ENCODE peak calls at places on chromosomes 3 and 15, in four cellular contexts. T is BE2C, Q is astrocyte, I is kidney epithelial cell. V is an unnamed sample. For H3K27me3, the result is how much of the 10 kb centered on the place peaks cover.

GRCh38 chr3:172201136-172201989 is 162.0 kb downstream of the FNDC3B start:
- DNase-seq in T (peak), Q (peak), I (no peak), V (peak)

GRCh38 chr3:31028766-31029165 is 134.3 kb upstream of the GADL1 start:
- DNase-seq in T (no peak), Q (no peak), I (no peak), V (no peak)

GRCh38 chr15:81449836-81450474 is 75.9 kb upstream of the TMC3 start:
- DNase-seq in T (no peak), Q (no peak), I (no peak), V (peak)

GRCh38 chr3:12143949-12144504 is 14.7 kb downstream of the TIMP4 start:
- DNase-seq in T (no peak), Q (peak), I (no peak), V (peak)

GRCh38 chr3:127390365-127391025 is 102.6 kb upstream of the PRR20G start:
- DNase-seq in T (no peak), Q (no peak), I (no peak), V (no peak)

GRCh38 chr3:109224333-109224732 is 87.8 kb downstream of the C3orf85 start:
- DNase-seq in T (no peak), Q (no peak), I (no peak), V (no peak)

GRCh38 chr3:88369337-88369736 is 219.6 kb downstream of the C3orf38 start:
- DNase-seq in T (no peak), Q (no peak), I (no peak), V (peak)

GRCh38 chr3:3023106-3023505 is 87.1 kb downstream of the IL5RA start:
- DNase-seq in T (no peak), Q (no peak), I (no peak), V (no peak)

GRCh38 chr3:45330500-45331295 is 57.7 kb upstream of the LARS2 start:
- DNase-seq in T (no peak), Q (peak), I (no peak), V (no peak)

GRCh38 chr15:65940618-65940909 is 71.3 kb downstream of the RAB11A start:
- DNase-seq in T (no peak), Q (peak), I (peak), V (peak)

GRCh38 chr3:171986755-171987535 is 52.4 kb upstream of the FNDC3B start:
- DNase-seq in T (no peak), Q (no peak), I (no peak), V (no peak)

GRCh38 chr15:34358367-34358766 is 8.6 kb downstream of the LPCAT4 start:
- DNase-seq in T (no peak), Q (no peak), I (no peak), V (no peak)

GRCh38 chr3:51297333-51297732 is 87.8 kb upstream of the MANF start:
- DNase-seq in T (no peak), Q (no peak), I (no peak), V (no peak)

GRCh38 chr15:98384328-98385029 is 263.9 kb upstream of the IGF1R start:
- DNase-seq in T (no peak), Q (no peak), I (no peak), V (no peak)

GRCh38 chr3:165642761-165643432 is 194.3 kb downstream of the BCHE start:
- DNase-seq in T (peak), Q (peak), I (peak), V (peak)

GRCh38 chr3:29557186-29557585 is 276.3 kb downstream of the RBMS3 start:
- DNase-seq in T (no peak), Q (no peak), I (no peak), V (no peak)

GRCh38 chr3:120705851-120706582 is 24.0 kb upstream of the HGD start:
- DNase-seq in T (no peak), Q (no peak), I (no peak), V (peak)

GRCh38 chr3:196117809-196118208 is 35.9 kb upstream of the TFRC start:
- DNase-seq in T (no peak), Q (no peak), I (no peak), V (no peak)

GRCh38 chr3:4720316-4721075 is 227.3 kb downstream of the ITPR1 start:
- DNase-seq in T (no peak), Q (peak), I (peak), V (peak)

GRCh38 chr15:85691350-85692240 is 103.1 kb downstream of the KLHL25 start:
- DNase-seq in T (no peak), Q (no peak), I (no peak), V (no peak)

GRCh38 chr3:102354818-102355515 is 79.8 kb upstream of the ZPLD1 start:
- DNase-seq in T (no peak), Q (peak), I (peak), V (peak)

GRCh38 chr3:9302425-9303181 is 53.2 kb upstream of the SRGAP3 start:
- DNase-seq in T (peak), Q (peak), I (peak), V (peak)

GRCh38 chr3:4394048-4394447 is 73.0 kb downstream of the SUMF1 start:
- DNase-seq in T (no peak), Q (peak), I (no peak), V (peak)

GRCh38 chr3:51642462-51642861 is 28.6 kb upstream of the TEX264 start:
- DNase-seq in T (no peak), Q (no peak), I (no peak), V (no peak)

GRCh38 chr3:29764059-29764458 is 483.2 kb downstream of the RBMS3 start:
- DNase-seq in T (peak), Q (peak), I (no peak), V (peak)

GRCh38 chr3:38311474-38311873 is 29.4 kb downstream of the SLC22A14 start:
- DNase-seq in T (no peak), Q (no peak), I (no peak), V (no peak)

GRCh38 chr15:83559310-83559966 is 94.5 kb upstream of the ADAMTSL3 start:
- DNase-seq in T (peak), Q (peak), I (peak), V (peak)

GRCh38 chr15:74958320-74958907 is 1.8 kb upstream of the RPP25 start:
- DNase-seq in T (peak), Q (no peak), I (no peak), V (no peak)

GRCh38 chr3:191005790-191006189 is 143.3 kb upstream of the GMNC start:
- DNase-seq in T (no peak), Q (peak), I (no peak), V (no peak)
- H3K4me3 ChIP-seq in T (no peak), Q (no peak), I (no peak), V (no peak)

DNA sequence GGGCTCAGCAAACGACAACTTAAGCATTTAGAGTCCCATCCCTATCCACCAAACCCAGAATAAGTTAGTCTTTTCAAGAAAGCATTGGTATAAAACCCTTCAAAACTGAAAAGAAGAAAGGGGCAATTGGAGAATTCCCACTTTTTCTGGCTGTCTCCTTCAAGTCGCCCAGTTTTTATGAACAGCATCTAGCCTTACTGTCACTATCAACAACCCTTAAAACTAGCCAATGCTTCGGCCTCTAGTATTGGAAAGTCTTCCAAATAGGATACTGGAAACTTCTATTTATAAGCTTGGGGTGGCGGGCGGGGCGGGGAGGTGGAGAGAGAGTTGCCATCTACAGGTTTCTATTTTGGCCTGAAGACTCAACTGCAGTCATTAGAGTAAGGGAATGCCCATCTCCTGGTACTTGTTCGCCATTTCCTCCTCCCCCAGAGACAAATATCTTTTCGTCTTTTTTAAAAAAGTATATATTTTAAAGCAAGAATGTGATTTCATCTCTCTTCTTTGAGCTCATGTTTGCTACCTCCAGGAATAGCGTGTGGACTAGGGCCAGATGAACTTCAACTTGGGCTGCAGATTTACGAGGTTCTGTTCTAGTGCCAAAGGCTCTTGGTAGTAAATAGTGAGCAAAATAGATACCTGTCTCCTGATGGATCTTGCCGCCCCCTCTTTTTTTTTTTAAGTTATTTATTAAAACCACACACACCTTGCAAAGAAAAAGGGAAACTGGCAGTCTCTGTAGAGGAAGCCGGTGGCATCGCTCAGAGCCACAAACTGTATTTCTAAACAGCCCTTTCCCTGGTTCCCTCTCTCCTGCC is 2.7 kb downstream of the BCL6 start:
- DNase-seq in T (no peak), Q (peak), I (no peak), V (no peak)
- TF ChIP-seq CTCF in T (no peak), Q (no peak), I (no peak), V (no peak)

GRCh38 chr3:13782501-13782900 is 97.4 kb downstream of the WNT7A start:
- DNase-seq in T (no peak), Q (no peak), I (no peak), V (no peak)
- H3K27me3 ChIP-seq in T (under half), Q (under half), I (under half), V (under half)

GRCh38 chr3:23913182-23913581 is 3.6 kb downstream of the NKIRAS1 start:
- DNase-seq in T (no peak), Q (peak), I (no peak), V (no peak)
- H3K4me3 ChIP-seq in T (no peak), Q (no peak), I (no peak), V (no peak)

DNA sequence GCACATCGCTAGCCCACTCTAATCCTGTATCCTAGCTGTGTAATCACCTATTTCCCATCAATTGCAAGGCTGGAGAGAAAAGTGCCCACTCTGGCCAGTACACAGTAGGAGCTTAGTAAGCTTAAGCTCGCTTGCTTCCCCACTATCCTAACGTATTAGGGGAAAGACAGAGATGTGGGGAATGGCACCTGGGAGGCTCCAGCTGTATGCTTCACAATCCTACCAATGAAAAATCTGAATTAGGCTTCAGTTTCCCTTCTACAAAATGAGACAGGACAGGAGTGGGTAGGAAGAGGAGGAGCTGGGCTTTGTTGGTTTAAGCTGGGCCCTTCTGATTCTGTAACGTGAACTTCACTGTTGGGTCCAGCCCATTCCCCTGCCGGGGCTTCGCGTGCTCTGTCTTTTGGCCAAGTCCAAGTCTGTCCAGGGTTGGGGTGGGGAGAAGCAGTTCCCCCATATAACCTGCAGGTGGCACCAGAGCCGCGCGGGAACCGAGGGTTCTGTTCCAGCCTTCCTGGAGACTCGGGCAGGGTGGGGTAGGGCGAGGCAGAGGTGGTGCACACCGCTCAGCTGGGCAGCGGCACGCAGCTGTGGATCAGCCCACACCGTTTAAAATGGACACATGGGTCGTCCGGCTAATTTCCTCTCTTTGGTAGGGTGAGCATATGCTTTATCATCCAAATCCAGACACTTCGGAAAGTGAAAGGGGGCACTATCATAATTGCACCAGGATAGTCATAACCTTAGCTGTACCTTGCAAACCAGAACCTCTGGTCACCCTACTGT is 118.2 kb downstream of the TBC1D2B start:
- DNase-seq in T (peak), Q (peak), I (no peak), V (peak)
- TF ChIP-seq CTCF in T (peak), Q (peak), I (peak), V (peak)

V was measured in bronchial epithelial cell.